ENCODE peak calls at places on chromosomes 6 and 20, in seven cellular contexts. One of them, this sample, is unnamed.
A peak's percentile ranks its signal among the peaks of the same experiment; 100 is the strongest.

GRCh38 chr6:119297049-119297448 is 52.5 kb downstream of the MAN1A1 start:
- DNase-seq in hepatocyte: no peak
- DNase-seq in mesothelial cell of epicardium: no peak
- DNase-seq in foreskin fibroblast: no peak
- DNase-seq in astrocyte of the spinal cord: no peak
- DNase-seq in heart right ventricle: no peak
- DNase-seq in NB4: no peak
- DNase-seq in this sample: no peak

GRCh38 chr20:57751411-57751810 is 41.6 kb upstream of the PMEPA1 start:
- DNase-seq in hepatocyte: no peak
- DNase-seq in mesothelial cell of epicardium: no peak
- DNase-seq in foreskin fibroblast: no peak
- DNase-seq in astrocyte of the spinal cord: no peak
- DNase-seq in heart right ventricle: no peak
- DNase-seq in NB4: no peak
- DNase-seq in this sample: no peak

GRCh38 chr20:9203081-9203447 is 134.2 kb downstream of the PLCB4 start:
- DNase-seq in hepatocyte: no peak
- DNase-seq in mesothelial cell of epicardium: no peak
- DNase-seq in foreskin fibroblast: peak; percentile 36
- DNase-seq in astrocyte of the spinal cord: peak; percentile 26
- DNase-seq in heart right ventricle: no peak
- DNase-seq in NB4: no peak
- DNase-seq in this sample: no peak

GRCh38 chr6:157272866-157273755 is 50.2 kb downstream of the TMEM242 start:
- DNase-seq in hepatocyte: no peak
- DNase-seq in mesothelial cell of epicardium: no peak
- DNase-seq in foreskin fibroblast: no peak
- DNase-seq in astrocyte of the spinal cord: no peak
- DNase-seq in heart right ventricle: no peak
- DNase-seq in NB4: peak; percentile 52
- DNase-seq in this sample: no peak

GRCh38 chr20:53993310-53993709 is 77.1 kb downstream of the BCAS1 start:
- DNase-seq in hepatocyte: no peak
- DNase-seq in mesothelial cell of epicardium: no peak
- DNase-seq in foreskin fibroblast: no peak
- DNase-seq in astrocyte of the spinal cord: no peak
- DNase-seq in heart right ventricle: no peak
- DNase-seq in NB4: no peak
- DNase-seq in this sample: no peak

GRCh38 chr20:11581271-11581670 is 336.4 kb upstream of the BTBD3 start:
- DNase-seq in hepatocyte: no peak
- DNase-seq in mesothelial cell of epicardium: no peak
- DNase-seq in foreskin fibroblast: no peak
- DNase-seq in astrocyte of the spinal cord: no peak
- DNase-seq in heart right ventricle: no peak
- DNase-seq in NB4: peak; percentile 51
- DNase-seq in this sample: no peak

GRCh38 chr6:114169763-114170162 is 173.1 kb downstream of the HS3ST5 start:
- DNase-seq in hepatocyte: no peak
- DNase-seq in mesothelial cell of epicardium: no peak
- DNase-seq in foreskin fibroblast: no peak
- DNase-seq in astrocyte of the spinal cord: no peak
- DNase-seq in heart right ventricle: no peak
- DNase-seq in NB4: no peak
- DNase-seq in this sample: no peak

GRCh38 chr6:106715922-106716321 is 86.5 kb downstream of the QRSL1 start:
- DNase-seq in hepatocyte: no peak
- DNase-seq in mesothelial cell of epicardium: no peak
- DNase-seq in foreskin fibroblast: no peak
- DNase-seq in astrocyte of the spinal cord: no peak
- DNase-seq in heart right ventricle: no peak
- DNase-seq in NB4: no peak
- DNase-seq in this sample: no peak

GRCh38 chr6:41077536-41077935 is 4.8 kb downstream of the NFYA start:
- DNase-seq in hepatocyte: no peak
- DNase-seq in mesothelial cell of epicardium: no peak
- DNase-seq in foreskin fibroblast: no peak
- DNase-seq in astrocyte of the spinal cord: no peak
- DNase-seq in heart right ventricle: no peak
- DNase-seq in NB4: no peak
- DNase-seq in this sample: no peak

GRCh38 chr6:89482136-89482535 is 49.2 kb downstream of the ANKRD6 start:
- DNase-seq in hepatocyte: no peak
- DNase-seq in mesothelial cell of epicardium: no peak
- DNase-seq in foreskin fibroblast: no peak
- DNase-seq in astrocyte of the spinal cord: no peak
- DNase-seq in heart right ventricle: no peak
- DNase-seq in NB4: no peak
- DNase-seq in this sample: no peak

GRCh38 chr6:139776051-139776450 is 401.6 kb upstream of the CITED2 start:
- DNase-seq in hepatocyte: no peak
- DNase-seq in mesothelial cell of epicardium: no peak
- DNase-seq in foreskin fibroblast: no peak
- DNase-seq in astrocyte of the spinal cord: peak; percentile 46
- DNase-seq in heart right ventricle: no peak
- DNase-seq in NB4: no peak
- DNase-seq in this sample: no peak

GRCh38 chr6:106039836-106040592 is 46.1 kb upstream of the PRDM1 start:
- DNase-seq in hepatocyte: no peak
- DNase-seq in mesothelial cell of epicardium: no peak
- DNase-seq in foreskin fibroblast: no peak
- DNase-seq in astrocyte of the spinal cord: no peak
- DNase-seq in heart right ventricle: no peak
- DNase-seq in NB4: no peak
- DNase-seq in this sample: no peak

GRCh38 chr6:125906158-125906998 is 50.2 kb upstream of the HINT3 start:
- DNase-seq in hepatocyte: peak; percentile 45
- DNase-seq in mesothelial cell of epicardium: no peak
- DNase-seq in foreskin fibroblast: no peak
- DNase-seq in astrocyte of the spinal cord: no peak
- DNase-seq in heart right ventricle: peak; percentile 16
- DNase-seq in NB4: peak; percentile 70
- DNase-seq in this sample: no peak

GRCh38 chr6:126307859-126308258 is 32.1 kb upstream of the CENPW start:
- DNase-seq in hepatocyte: no peak
- DNase-seq in mesothelial cell of epicardium: no peak
- DNase-seq in foreskin fibroblast: peak; percentile 87
- DNase-seq in astrocyte of the spinal cord: peak; percentile 56
- DNase-seq in heart right ventricle: no peak
- DNase-seq in NB4: no peak
- DNase-seq in this sample: peak; percentile 23

GRCh38 chr6:36098920-36099647 is 31.2 kb upstream of the MAPK13 start:
- DNase-seq in hepatocyte: peak; percentile 27
- DNase-seq in mesothelial cell of epicardium: no peak
- DNase-seq in foreskin fibroblast: no peak
- DNase-seq in astrocyte of the spinal cord: no peak
- DNase-seq in heart right ventricle: no peak
- DNase-seq in NB4: no peak
- DNase-seq in this sample: no peak

GRCh38 chr20:48832423-48832735 is 4.6 kb upstream of the PREX1 start:
- DNase-seq in hepatocyte: no peak
- DNase-seq in mesothelial cell of epicardium: no peak
- DNase-seq in foreskin fibroblast: no peak
- DNase-seq in astrocyte of the spinal cord: no peak
- DNase-seq in heart right ventricle: no peak
- DNase-seq in NB4: peak; percentile 53
- DNase-seq in this sample: no peak

GRCh38 chr6:16282370-16282769 is 44.0 kb downstream of the GMPR start:
- DNase-seq in hepatocyte: no peak
- DNase-seq in mesothelial cell of epicardium: no peak
- DNase-seq in foreskin fibroblast: no peak
- DNase-seq in astrocyte of the spinal cord: no peak
- DNase-seq in heart right ventricle: no peak
- DNase-seq in NB4: no peak
- DNase-seq in this sample: no peak

GRCh38 chr6:16285467-16286150 is 47.2 kb downstream of the GMPR start:
- DNase-seq in hepatocyte: no peak
- DNase-seq in mesothelial cell of epicardium: no peak
- DNase-seq in foreskin fibroblast: no peak
- DNase-seq in astrocyte of the spinal cord: no peak
- DNase-seq in heart right ventricle: no peak
- DNase-seq in NB4: no peak
- DNase-seq in this sample: no peak

GRCh38 chr6:16286151-16286522 is 47.8 kb downstream of the GMPR start:
- DNase-seq in hepatocyte: peak; percentile 75
- DNase-seq in mesothelial cell of epicardium: no peak
- DNase-seq in foreskin fibroblast: peak; percentile 21
- DNase-seq in astrocyte of the spinal cord: peak; percentile 34
- DNase-seq in heart right ventricle: peak; percentile 42
- DNase-seq in NB4: peak; percentile 76
- DNase-seq in this sample: no peak

GRCh38 chr6:16288163-16288562 is 49.8 kb downstream of the GMPR start:
- DNase-seq in hepatocyte: no peak
- DNase-seq in mesothelial cell of epicardium: no peak
- DNase-seq in foreskin fibroblast: no peak
- DNase-seq in astrocyte of the spinal cord: no peak
- DNase-seq in heart right ventricle: no peak
- DNase-seq in NB4: no peak
- DNase-seq in this sample: no peak

DNA sequence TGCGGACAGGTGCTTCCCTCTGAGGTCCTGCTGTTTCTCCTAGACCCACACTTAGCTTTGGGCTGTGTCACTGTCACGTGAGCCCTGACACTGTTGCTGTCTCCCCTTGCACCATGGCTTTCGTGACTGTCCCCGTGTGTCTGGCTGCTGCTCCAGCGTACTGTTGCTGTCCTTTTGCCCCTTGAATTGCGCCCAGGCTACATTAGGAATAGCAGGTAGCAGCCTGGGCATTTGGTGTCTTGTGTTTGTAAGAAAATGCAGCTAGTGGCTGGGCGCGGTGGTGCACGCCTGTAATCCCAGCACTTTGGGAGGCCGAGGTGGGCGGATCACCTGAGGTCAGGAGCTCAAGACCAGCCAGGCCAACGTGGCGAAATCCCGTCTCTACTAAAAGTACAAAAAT is 46.1 kb downstream of the GMPR start:
- DNase-seq in hepatocyte: no peak
- DNase-seq in mesothelial cell of epicardium: no peak
- DNase-seq in foreskin fibroblast: no peak
- DNase-seq in astrocyte of the spinal cord: no peak
- DNase-seq in heart right ventricle: no peak
- DNase-seq in NB4: no peak
- DNase-seq in this sample: no peak
- TF ChIP-seq CTCF in hepatocyte: no peak
- TF ChIP-seq CTCF in mesothelial cell of epicardium: no peak
- TF ChIP-seq CTCF in foreskin fibroblast: no peak
- TF ChIP-seq CTCF in astrocyte of the spinal cord: no peak
- TF ChIP-seq CTCF in heart right ventricle: no peak
- TF ChIP-seq CTCF in NB4: no peak
- TF ChIP-seq CTCF in this sample: no peak

GRCh38 chr6:169215201-169215661 is 38.4 kb downstream of the THBS2 start:
- DNase-seq in hepatocyte: no peak
- DNase-seq in mesothelial cell of epicardium: no peak
- DNase-seq in foreskin fibroblast: peak; percentile 20
- DNase-seq in astrocyte of the spinal cord: peak; percentile 53
- DNase-seq in heart right ventricle: no peak
- DNase-seq in NB4: peak; percentile 78
- DNase-seq in this sample: no peak
- TF ChIP-seq CTCF in hepatocyte: no peak
- TF ChIP-seq CTCF in mesothelial cell of epicardium: no peak
- TF ChIP-seq CTCF in foreskin fibroblast: no peak
- TF ChIP-seq CTCF in astrocyte of the spinal cord: no peak
- TF ChIP-seq CTCF in heart right ventricle: no peak
- TF ChIP-seq CTCF in NB4: no peak
- TF ChIP-seq CTCF in this sample: no peak

DNA sequence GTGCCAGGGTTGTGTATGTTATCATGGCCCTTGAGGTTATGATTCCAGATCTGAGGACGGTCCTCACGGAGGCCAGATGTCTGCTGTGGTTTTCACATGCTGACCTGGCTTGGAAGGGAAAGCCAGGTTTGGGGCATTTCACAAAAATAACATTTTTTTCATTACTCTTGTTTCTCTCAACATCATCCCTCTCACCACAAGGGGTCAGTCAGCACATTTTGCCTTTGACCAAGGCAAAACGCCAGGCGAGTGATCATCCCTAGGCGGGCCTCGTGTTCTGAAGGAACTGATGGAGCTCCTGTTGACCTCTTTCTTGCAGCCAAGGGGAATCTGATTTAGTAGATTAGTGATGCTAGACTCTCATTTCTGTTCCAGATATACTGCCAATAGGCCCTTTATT is 133.5 kb downstream of the TBC1D7 start:
- DNase-seq in hepatocyte: peak; percentile 71
- DNase-seq in mesothelial cell of epicardium: no peak
- DNase-seq in foreskin fibroblast: peak; percentile 67
- DNase-seq in astrocyte of the spinal cord: peak; percentile 52
- DNase-seq in heart right ventricle: peak; percentile 24
- DNase-seq in NB4: peak; percentile 60
- DNase-seq in this sample: no peak
- TF ChIP-seq CTCF in hepatocyte: peak; percentile 59
- TF ChIP-seq CTCF in mesothelial cell of epicardium: peak; percentile 50
- TF ChIP-seq CTCF in foreskin fibroblast: peak; percentile 66
- TF ChIP-seq CTCF in astrocyte of the spinal cord: peak; percentile 66
- TF ChIP-seq CTCF in heart right ventricle: peak; percentile 63
- TF ChIP-seq CTCF in NB4: peak; percentile 61
- TF ChIP-seq CTCF in this sample: no peak

DNA sequence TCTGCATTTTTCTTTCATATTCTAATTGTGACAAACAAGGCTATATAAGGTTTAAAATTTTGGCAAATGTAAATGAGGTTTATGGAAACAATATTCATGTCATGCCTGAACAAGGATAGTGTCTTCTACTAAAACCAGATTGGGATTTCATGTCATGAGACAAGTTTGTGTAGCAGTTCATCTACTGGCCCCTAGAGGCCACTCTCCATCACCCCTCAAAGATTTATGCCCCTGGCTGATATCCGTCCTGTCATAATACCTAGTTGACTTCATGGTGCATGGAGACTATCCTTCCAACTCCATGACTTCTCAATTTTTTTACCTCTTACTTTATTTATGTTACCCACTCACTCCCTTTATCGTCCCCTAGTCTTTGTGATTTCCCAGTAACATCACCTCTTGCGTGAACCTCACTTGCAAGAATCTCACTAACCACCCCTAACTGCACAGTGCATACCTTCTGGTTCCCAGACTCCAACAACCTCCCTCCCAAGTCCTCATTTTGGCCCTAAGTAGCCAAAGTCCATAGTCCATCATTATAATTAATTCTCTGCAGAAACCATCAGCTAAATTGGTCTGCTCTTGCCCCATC is 179.8 kb downstream of the TASP1 start:
- DNase-seq in hepatocyte: peak; percentile 24
- DNase-seq in mesothelial cell of epicardium: no peak
- DNase-seq in foreskin fibroblast: peak; percentile 12
- DNase-seq in astrocyte of the spinal cord: peak; percentile 29
- DNase-seq in heart right ventricle: no peak
- DNase-seq in NB4: peak; percentile 54
- DNase-seq in this sample: no peak
- TF ChIP-seq CTCF in hepatocyte: peak; percentile 43
- TF ChIP-seq CTCF in mesothelial cell of epicardium: peak; percentile 20
- TF ChIP-seq CTCF in foreskin fibroblast: peak; percentile 82
- TF ChIP-seq CTCF in astrocyte of the spinal cord: peak; percentile 85
- TF ChIP-seq CTCF in heart right ventricle: peak; percentile 78
- TF ChIP-seq CTCF in NB4: peak; percentile 88
- TF ChIP-seq CTCF in this sample: no peak

GRCh38 chr6:152543519-152543918 is 93.6 kb downstream of the SYNE1 start:
- DNase-seq in hepatocyte: no peak
- DNase-seq in mesothelial cell of epicardium: no peak
- DNase-seq in foreskin fibroblast: no peak
- DNase-seq in astrocyte of the spinal cord: no peak
- DNase-seq in heart right ventricle: no peak
- DNase-seq in NB4: no peak
- DNase-seq in this sample: no peak
- TF ChIP-seq CTCF in hepatocyte: no peak
- TF ChIP-seq CTCF in mesothelial cell of epicardium: no peak
- TF ChIP-seq CTCF in foreskin fibroblast: no peak
- TF ChIP-seq CTCF in astrocyte of the spinal cord: no peak
- TF ChIP-seq CTCF in heart right ventricle: no peak
- TF ChIP-seq CTCF in NB4: no peak
- TF ChIP-seq CTCF in this sample: no peak